ENCODE peak calls at places on chromosomes 6 and 20, in five cellular contexts. F is HT-29, K is heart right ventricle, Y is bronchial epithelial cell, V is RWPE2. J is an unnamed sample.

GRCh38 chr6:5084192-5084786 is 852 bp upstream of the PPP1R3G start:
- DNase-seq in F (no peak), K (peak; percentile 73), Y (no peak), V (no peak), J (no peak)

GRCh38 chr6:149933461-149933860 is 8.4 kb upstream of the ULBP2 start:
- DNase-seq in F (no peak), K (no peak), Y (no peak), V (no peak), J (no peak)

GRCh38 chr6:137731960-137732616 is 135.0 kb upstream of the TNFAIP3 start:
- DNase-seq in F (peak; percentile 84), K (no peak), Y (peak; percentile 89), V (no peak), J (no peak)

GRCh38 chr6:50818673-50819072 is at the start of gene TFAP2B:
- DNase-seq in F (no peak), K (no peak), Y (no peak), V (no peak), J (no peak)

GRCh38 chr20:3072530-3073250 is 1.3 kb downstream of the OXT start:
- DNase-seq in F (no peak), K (no peak), Y (no peak), V (no peak), J (no peak)

GRCh38 chr6:144406796-144407195 is 121.7 kb downstream of the UTRN start:
- DNase-seq in F (no peak), K (no peak), Y (no peak), V (no peak), J (no peak)

GRCh38 chr6:13528232-13528631 is 40.8 kb upstream of the GFOD1 start:
- DNase-seq in F (peak; percentile 16), K (no peak), Y (no peak), V (no peak), J (no peak)

GRCh38 chr6:51892750-51893149 is 194.7 kb downstream of the PKHD1 start:
- DNase-seq in F (no peak), K (no peak), Y (peak; percentile 60), V (no peak), J (no peak)

GRCh38 chr6:34148864-34149810 is 3.2 kb upstream of the GRM4 start:
- DNase-seq in F (no peak), K (no peak), Y (no peak), V (peak; percentile 21), J (no peak)

GRCh38 chr20:1895674-1896496 is 678 bp downstream of the SIRPA start:
- DNase-seq in F (no peak), K (peak; percentile 29), Y (no peak), V (no peak), J (peak; percentile 47)